ENCODE peak calls at places on chromosomes 16 and 17, in eight cellular contexts. G, C, N, Q, D, F, P and U are unnamed samples.

GRCh38 chr16:50945136-50945535 is 203.2 kb downstream of the CYLD start:
- DNase-seq in Q (no peak), G (no peak), C (no peak), N (no peak), P (no peak), F (no peak), D (no peak), U (no peak)

GRCh38 chr16:1959269-1960039 is at the start of gene NDUFB10:
- DNase-seq in Q (peak; percentile 96), F (peak; percentile 87), D (peak; percentile 47), G (peak; percentile 51), N (peak; percentile 98), C (peak; percentile 96), P (peak; percentile 91), U (peak; percentile 96)

GRCh38 chr17:65387322-65387721 is 174.1 kb downstream of the AXIN2 start:
- DNase-seq in D (no peak), F (no peak), P (no peak), G (no peak), C (no peak), Q (no peak), N (no peak), U (no peak)

GRCh38 chr17:58312824-58313223 is 15.8 kb downstream of the TSPOAP1 start:
- DNase-seq in G (no peak), C (no peak), D (no peak), P (no peak), F (no peak), N (no peak), Q (no peak), U (no peak)

GRCh38 chr16:54821731-54822130 is 108.9 kb upstream of the IRX5 start:
- DNase-seq in Q (no peak), D (no peak), P (no peak), C (no peak), N (no peak), G (no peak), F (no peak), U (no peak)

GRCh38 chr17:44273607-44274006 is 5.7 kb upstream of the SLC4A1 start:
- DNase-seq in Q (no peak), N (no peak), G (no peak), C (no peak), P (no peak), F (no peak), D (no peak), U (no peak)

GRCh38 chr17:28599311-28600184 is 723 bp upstream of the SPAG5 start:
- DNase-seq in C (peak; percentile 73), N (peak; percentile 79), P (peak; percentile 85), F (peak; percentile 73), Q (no peak), G (peak; percentile 76), D (peak; percentile 74), U (peak; percentile 90)

GRCh38 chr17:11369570-11369969 is 128.6 kb downstream of the SHISA6 start:
- DNase-seq in P (no peak), N (no peak), G (no peak), Q (no peak), F (no peak), C (no peak), D (no peak), U (no peak)

GRCh38 chr17:32588982-32589381 is 102.2 kb downstream of the CDK5R1 start:
- DNase-seq in F (no peak), C (no peak), G (no peak), N (no peak), Q (no peak), D (no peak), P (no peak), U (no peak)

GRCh38 chr17:58375216-58375615 is 23.2 kb upstream of the SUPT4H1 start:
- DNase-seq in G (no peak), F (no peak), Q (no peak), C (no peak), P (no peak), D (no peak), N (no peak), U (no peak)

GRCh38 chr17:66190738-66191606 is 961 bp downstream of the CEP112 start:
- DNase-seq in D (no peak), G (no peak), N (no peak), F (no peak), C (no peak), Q (no peak), P (no peak), U (no peak)

GRCh38 chr17:76153640-76154039 is 12.6 kb upstream of the FOXJ1 start:
- DNase-seq in N (no peak), P (peak; percentile 17), D (no peak), C (no peak), G (no peak), F (no peak), Q (no peak), U (no peak)

GRCh38 chr17:61834610-61835009 is 28.7 kb downstream of the BRIP1 start:
- DNase-seq in C (no peak), D (no peak), G (no peak), P (no peak), F (no peak), Q (no peak), N (no peak), U (no peak)

GRCh38 chr17:71633391-71633849 is 487.4 kb upstream of the SOX9 start:
- DNase-seq in P (no peak), N (no peak), Q (peak; percentile 65), G (no peak), F (no peak), C (no peak), D (peak; percentile 83), U (no peak)

GRCh38 chr17:7018331-7018964 is 4.4 kb upstream of the BCL6B start:
- DNase-seq in N (peak; percentile 78), G (no peak), Q (no peak), D (no peak), C (peak; percentile 57), P (peak; percentile 89), F (peak; percentile 75), U (no peak)

GRCh38 chr17:7017827-7018200 is 5.0 kb upstream of the BCL6B start:
- DNase-seq in D (no peak), F (no peak), C (no peak), N (peak; percentile 22), G (no peak), P (no peak), Q (no peak), U (no peak)

GRCh38 chr17:7019406-7019805 is 3.4 kb upstream of the BCL6B start:
- DNase-seq in Q (no peak), G (no peak), C (no peak), F (no peak), P (no peak), N (peak; percentile 47), D (no peak), U (no peak)

GRCh38 chr17:7020894-7021664 is 1.8 kb upstream of the BCL6B start:
- DNase-seq in G (no peak), D (no peak), C (no peak), Q (no peak), P (no peak), F (no peak), N (no peak), U (no peak)

GRCh38 chr17:7019839-7020519 is 2.9 kb upstream of the BCL6B start:
- DNase-seq in Q (peak; percentile 47), D (no peak), N (no peak), P (peak; percentile 87), G (no peak), C (peak; percentile 75), F (peak; percentile 76), U (no peak)
- H3K4me3 ChIP-seq in Q (peak overlapping the region; percentile 49), D (peak overlapping the region; percentile 52), N (peak overlapping the region; percentile 52), P (peak overlapping the region; percentile 84), G (peak overlapping the region; percentile 90), C (peak overlapping the region; percentile 6), F (peak overlapping the region; percentile 60), U (no peak overlapping the region)

GRCh38 chr17:2238432-2239169 is 65.0 kb downstream of the SMG6 start:
- DNase-seq in P (no peak), N (no peak), C (no peak), D (no peak), G (no peak), F (peak; percentile 40), Q (no peak), U (peak; percentile 87)

GRCh38 chr17:2237960-2238359 is 65.6 kb downstream of the SMG6 start:
- DNase-seq in Q (no peak), F (no peak), P (no peak), N (no peak), G (no peak), D (no peak), C (no peak), U (no peak)

GRCh38 chr17:2239882-2240430 is 63.6 kb downstream of the SMG6 start:
- DNase-seq in D (peak; percentile 53), F (peak; percentile 89), N (no peak), Q (peak; percentile 63), P (no peak), C (no peak), G (peak; percentile 55), U (peak; percentile 89)

GRCh38 chr17:2240541-2240940 is 63.0 kb downstream of the SMG6 start:
- DNase-seq in C (no peak), G (no peak), D (no peak), N (no peak), Q (no peak), F (peak; percentile 48), P (no peak), U (no peak)

DNA sequence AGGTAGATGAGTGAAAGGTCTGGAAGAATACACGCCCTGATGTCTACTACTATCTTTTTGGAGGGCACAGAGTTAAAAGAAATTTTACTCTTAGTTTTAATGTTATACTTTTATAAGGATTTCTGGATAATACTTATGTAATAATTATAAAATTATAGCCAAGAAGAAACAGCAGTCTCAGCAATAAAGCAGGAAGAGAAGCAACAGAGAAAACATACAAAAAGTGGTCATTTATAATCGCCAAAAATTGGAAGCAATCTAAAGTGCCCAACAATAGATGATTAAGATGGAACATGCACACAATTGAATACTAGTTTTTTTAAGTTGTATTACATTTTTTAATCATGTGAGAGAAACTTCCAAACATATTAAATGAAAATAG is 64.4 kb downstream of the SMG6 start:
- DNase-seq in P (no peak), G (no peak), C (no peak), D (no peak), N (no peak), F (no peak), Q (no peak), U (no peak)
- H3K4me3 ChIP-seq in P (no peak overlapping the region), G (no peak overlapping the region), C (no peak overlapping the region), D (no peak overlapping the region), N (no peak overlapping the region), F (no peak overlapping the region), Q (no peak overlapping the region), U (peak overlapping the region; percentile 47)

GRCh38 chr17:37744961-37745800 is at the start of gene HNF1B:
- DNase-seq in D (no peak), F (no peak), Q (no peak), G (no peak), N (peak; percentile 81), P (no peak), C (peak; percentile 81), U (peak; percentile 55)
- H3K4me3 ChIP-seq in D (no peak within 1 kb of the TSS), F (no peak within 1 kb of the TSS), Q (no peak within 1 kb of the TSS), G (peak within 1 kb of the TSS; percentile 66), N (peak within 1 kb of the TSS; percentile 70), P (peak within 1 kb of the TSS; percentile 32), C (peak within 1 kb of the TSS; percentile 59), U (peak within 1 kb of the TSS; percentile 45)

DNA sequence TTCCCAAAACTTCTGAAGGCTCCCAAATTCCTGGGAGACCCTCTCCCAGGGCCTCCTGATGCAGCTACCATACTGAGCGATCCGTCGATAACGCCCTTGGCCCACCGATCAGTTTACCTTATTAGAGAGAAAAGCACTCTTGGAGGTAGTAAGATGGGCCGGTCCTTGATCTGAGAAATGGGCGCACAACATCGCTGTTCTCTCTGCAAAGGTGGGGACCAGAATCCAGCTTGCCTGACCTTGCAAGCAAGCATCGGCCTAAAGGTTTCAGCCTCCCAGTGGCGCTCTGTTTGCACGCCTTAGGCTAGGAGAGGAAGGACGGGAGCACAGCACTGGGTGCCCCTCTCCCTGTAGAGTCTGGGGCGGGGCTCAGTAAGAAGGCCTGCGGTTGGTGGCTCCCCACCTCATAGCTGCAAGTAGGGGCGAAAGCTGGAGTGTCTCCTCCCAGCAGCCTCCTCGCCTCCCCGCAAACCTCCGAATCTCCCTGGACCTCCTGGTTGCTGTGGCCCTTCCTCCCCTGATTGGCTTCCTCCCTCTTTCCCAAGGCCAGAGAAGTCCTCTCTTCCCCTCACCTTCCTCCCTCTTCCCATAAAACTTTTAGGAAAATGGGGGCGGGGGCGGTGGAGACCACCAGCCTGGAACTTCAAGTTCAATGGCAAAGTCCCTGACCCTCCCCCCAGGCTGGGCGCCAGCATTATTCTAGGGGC is at the start of gene PRAC1:
- DNase-seq in N (no peak), Q (no peak), F (no peak), D (no peak), C (no peak), G (no peak), P (no peak), U (no peak)
- H3K4me3 ChIP-seq in N (no peak within 1 kb of the TSS), Q (no peak within 1 kb of the TSS), F (no peak within 1 kb of the TSS), D (peak within 1 kb of the TSS; percentile 23), C (no peak within 1 kb of the TSS), G (peak within 1 kb of the TSS; percentile 53), P (peak within 1 kb of the TSS; percentile 23), U (no peak within 1 kb of the TSS)